ENCODE peak calls at places on chromosomes 5 and 9, in ten cellular contexts. A, H, C, R, O, L, S, Y, Q and I are unnamed samples.

GRCh38 chr5:143717400-143717799 is 94.6 kb upstream of the HMHB1 start:
- DNase-seq in A (peak; percentile 4), H (no peak), C (peak; percentile 11), R (no peak), O (no peak), L (no peak), S (no peak), Y (peak; percentile 63), Q (no peak), I (no peak)

GRCh38 chr9:127386981-127387380 is 10.0 kb upstream of the SLC2A8 start:
- DNase-seq in A (no peak), H (no peak), C (no peak), R (no peak), O (no peak), L (no peak), S (no peak), Y (no peak), Q (no peak), I (no peak)

GRCh38 chr9:32395483-32396216 is 11.2 kb downstream of the ACO1 start:
- DNase-seq in A (peak; percentile 47), H (peak; percentile 50), C (peak; percentile 10), R (no peak), O (no peak), L (no peak), S (peak; percentile 38), Y (peak; percentile 88), Q (no peak), I (no peak)

GRCh38 chr5:132419517-132420468 is 50.3 kb downstream of the SLC22A5 start:
- DNase-seq in A (peak; percentile 72), H (peak; percentile 78), C (peak; percentile 82), R (peak; percentile 83), O (peak; percentile 72), L (peak; percentile 78), S (peak; percentile 77), Y (peak; percentile 48), Q (peak; percentile 89), I (peak; percentile 61)

GRCh38 chr9:14715102-14715501 is 7.4 kb downstream of the CER1 start:
- DNase-seq in A (no peak), H (no peak), C (peak; percentile 80), R (no peak), O (no peak), L (no peak), S (no peak), Y (no peak), Q (no peak), I (no peak)

GRCh38 chr9:33128570-33128969 is 38.6 kb downstream of the B4GALT1 start:
- DNase-seq in A (no peak), H (no peak), C (no peak), R (no peak), O (no peak), L (no peak), S (no peak), Y (no peak), Q (no peak), I (no peak)

GRCh38 chr5:141632650-141633049 is 4.0 kb downstream of the HDAC3 start:
- DNase-seq in A (no peak), H (no peak), C (no peak), R (no peak), O (no peak), L (no peak), S (no peak), Y (no peak), Q (no peak), I (no peak)

GRCh38 chr9:16661816-16662215 is 208.7 kb downstream of the BNC2 start:
- DNase-seq in A (no peak), H (no peak), C (no peak), R (no peak), O (no peak), L (no peak), S (no peak), Y (no peak), Q (no peak), I (no peak)

GRCh38 chr5:134141346-134142050 is 27.0 kb downstream of the TCF7 start:
- DNase-seq in A (peak; percentile 1), H (no peak), C (no peak), R (peak; percentile 37), O (no peak), L (no peak), S (peak; percentile 13), Y (peak; percentile 19), Q (peak; percentile 16), I (no peak)
- TF ChIP-seq CTCF in A (no peak), H (no peak), C (no peak), R (no peak), O (no peak), L (no peak), S (no peak), Y (no peak), Q (peak; percentile 29), I (no peak)

GRCh38 chr9:124858330-124859046 is 3.3 kb downstream of the RPL35 start:
- DNase-seq in A (no peak), H (no peak), C (no peak), R (no peak), O (no peak), L (no peak), S (no peak), Y (no peak), Q (no peak), I (no peak)
- TF ChIP-seq CTCF in A (no peak), H (no peak), C (no peak), R (no peak), O (no peak), L (no peak), S (no peak), Y (no peak), Q (no peak), I (no peak)

GRCh38 chr5:81544351-81545001 is 150.5 kb upstream of the ACOT12 start:
- DNase-seq in A (peak; percentile 11), H (no peak), C (no peak), R (no peak), O (no peak), L (no peak), S (no peak), Y (peak; percentile 28), Q (no peak), I (no peak)

GRCh38 chr5:81537905-81538535 is 144.1 kb upstream of the ACOT12 start:
- DNase-seq in A (no peak), H (no peak), C (no peak), R (no peak), O (no peak), L (no peak), S (no peak), Y (no peak), Q (peak; percentile 52), I (no peak)

GRCh38 chr5:81545911-81546310 is 152.0 kb upstream of the ACOT12 start:
- DNase-seq in A (no peak), H (no peak), C (no peak), R (no peak), O (no peak), L (no peak), S (no peak), Y (no peak), Q (no peak), I (no peak)

DNA sequence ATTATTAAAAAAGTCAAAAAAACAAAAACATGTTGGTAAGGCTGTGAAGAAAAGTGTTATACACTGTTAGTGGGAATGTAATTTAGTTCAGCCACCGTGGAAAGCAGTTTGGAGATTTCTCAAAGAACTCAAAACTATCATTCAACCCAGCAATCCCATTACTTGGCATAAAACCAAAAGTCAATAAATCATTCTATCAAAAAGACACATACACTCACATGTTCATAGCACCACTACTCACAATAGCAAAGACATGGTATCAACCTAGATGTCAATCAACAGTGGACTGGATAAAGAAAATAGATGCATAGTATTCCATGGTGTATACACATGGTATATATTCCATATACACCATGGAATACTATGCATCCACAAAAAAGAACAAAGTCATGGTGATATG is 148.3 kb upstream of the ACOT12 start:
- DNase-seq in A (no peak), H (no peak), C (no peak), R (no peak), O (no peak), L (no peak), S (no peak), Y (no peak), Q (no peak), I (no peak)
- TF ChIP-seq CTCF in A (no peak), H (no peak), C (no peak), R (no peak), O (no peak), L (no peak), S (no peak), Y (no peak), Q (no peak), I (no peak)

GRCh38 chr5:150356575-150357284 is 767 bp upstream of the TCOF1 start:
- DNase-seq in A (no peak), H (no peak), C (no peak), R (no peak), O (no peak), L (no peak), S (no peak), Y (no peak), Q (no peak), I (no peak)

GRCh38 chr5:150355791-150356190 is 1.7 kb upstream of the TCOF1 start:
- DNase-seq in A (no peak), H (no peak), C (no peak), R (no peak), O (no peak), L (no peak), S (no peak), Y (no peak), Q (no peak), I (no peak)

GRCh38 chr5:150352531-150353394 is 4.7 kb upstream of the TCOF1 start:
- DNase-seq in A (no peak), H (no peak), C (no peak), R (no peak), O (no peak), L (no peak), S (no peak), Y (no peak), Q (no peak), I (no peak)

GRCh38 chr5:150350524-150351344 is 6.8 kb upstream of the TCOF1 start:
- DNase-seq in A (peak; percentile 75), H (peak; percentile 69), C (peak; percentile 18), R (peak; percentile 69), O (peak; percentile 54), L (peak; percentile 73), S (peak; percentile 89), Y (peak; percentile 55), Q (peak; percentile 29), I (peak; percentile 76)

GRCh38 chr5:150353395-150353675 is 4.2 kb upstream of the TCOF1 start:
- DNase-seq in A (no peak), H (no peak), C (no peak), R (no peak), O (no peak), L (no peak), S (no peak), Y (no peak), Q (no peak), I (no peak)
- TF ChIP-seq CTCF in A (no peak), H (no peak), C (no peak), R (no peak), O (no peak), L (no peak), S (no peak), Y (no peak), Q (no peak), I (no peak)

DNA sequence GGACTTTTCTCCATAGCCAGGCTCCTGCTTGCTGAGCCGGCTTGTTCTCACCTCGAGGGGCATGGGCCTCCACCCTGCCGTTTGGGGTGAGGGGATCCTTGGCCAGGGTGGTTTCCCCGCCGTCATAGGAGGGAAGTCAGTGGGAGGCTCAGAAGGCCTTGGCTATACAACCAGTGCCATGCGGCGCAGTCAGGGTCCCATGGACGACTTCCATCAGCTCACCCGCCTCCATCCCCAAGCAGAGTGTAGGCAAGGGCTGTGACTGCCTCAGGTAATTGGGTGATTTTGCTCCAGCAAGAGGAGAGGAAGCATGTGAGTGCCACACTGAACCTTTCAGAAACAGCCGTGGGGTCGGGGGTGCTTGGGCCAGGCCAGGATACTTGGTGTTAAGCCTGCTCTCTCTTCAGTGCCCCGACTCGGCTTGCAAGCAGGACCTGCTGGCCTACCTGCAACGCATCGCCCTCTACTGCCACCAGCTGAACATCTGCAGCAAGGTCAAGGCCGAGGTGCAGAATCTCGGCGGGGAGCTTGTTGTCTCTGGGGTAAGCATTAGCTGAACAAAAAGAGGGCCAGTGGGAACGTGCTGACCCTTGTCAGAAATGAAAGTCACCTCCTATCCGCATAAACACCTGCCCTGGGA is 57.2 kb upstream of the LRRTM2 start:
- DNase-seq in A (no peak), H (no peak), C (no peak), R (no peak), O (no peak), L (no peak), S (no peak), Y (no peak), Q (no peak), I (no peak)
- TF ChIP-seq CTCF in A (no peak), H (no peak), C (peak; percentile 28), R (no peak), O (no peak), L (no peak), S (no peak), Y (no peak), Q (peak; percentile 31), I (peak; percentile 12)